ENCODE peak calls at places on chromosomes 5 and 9, in four cellular contexts. C, F, M and T are unnamed samples.

GRCh38 chr5:125685771-125686170 is 737.4 kb upstream of the GRAMD2B start:
- DNase-seq in C (no peak), F (no peak), M (no peak), T (no peak)

GRCh38 chr5:164597293-164597900 is 1092.0 kb downstream of the MAT2B start:
- DNase-seq in C (no peak), F (no peak), M (no peak), T (no peak)

GRCh38 chr9:129781991-129782390 is 21.0 kb upstream of the TOR1B start:
- DNase-seq in C (no peak), F (no peak), M (no peak), T (no peak)

GRCh38 chr9:90964101-90965020 is 162.7 kb downstream of the SYK start:
- DNase-seq in C (peak), F (peak), M (peak), T (no peak)

GRCh38 chr5:116178925-116179324 is 94.1 kb downstream of the COMMD10 start:
- DNase-seq in C (no peak), F (no peak), M (no peak), T (no peak)

GRCh38 chr9:78239506-78239905 is 3.6 kb downstream of the CEP78 start:
- DNase-seq in C (peak), F (peak), M (no peak), T (no peak)

GRCh38 chr5:173454381-173454763 is 126.2 kb upstream of the STC2 start:
- DNase-seq in C (no peak), F (no peak), M (no peak), T (no peak)

GRCh38 chr9:115494393-115494792 is 376.4 kb upstream of the TNC start:
- DNase-seq in C (no peak), F (no peak), M (no peak), T (no peak)

GRCh38 chr5:79074641-79075040 is 5.1 kb downstream of the BHMT2 start:
- DNase-seq in C (no peak), F (no peak), M (no peak), T (no peak)

GRCh38 chr9:123318961-123319421 is 37.0 kb upstream of the CRB2 start:
- DNase-seq in C (peak), F (no peak), M (no peak), T (no peak)

GRCh38 chr5:142065273-142065672 is 43.3 kb upstream of the NDFIP1 start:
- DNase-seq in C (no peak), F (no peak), M (no peak), T (no peak)

GRCh38 chr5:180160822-180161221 is 48.2 kb downstream of the RASGEF1C start:
- DNase-seq in C (no peak), F (no peak), M (no peak), T (no peak)

GRCh38 chr5:66974256-66974655 is 222.3 kb downstream of the CD180 start:
- DNase-seq in C (no peak), F (no peak), M (no peak), T (no peak)

GRCh38 chr9:35042081-35042604 is 30.3 kb downstream of the VCP start:
- DNase-seq in C (no peak), F (no peak), M (no peak), T (no peak)

GRCh38 chr9:35229066-35229778 is 67.4 kb downstream of the UNC13B start:
- DNase-seq in C (no peak), F (no peak), M (no peak), T (no peak)

GRCh38 chr9:20579544-20580309 is 42.6 kb downstream of the MLLT3 start:
- DNase-seq in C (no peak), F (no peak), M (no peak), T (no peak)

GRCh38 chr9:35828716-35829083 is at the start of gene FAM221B:
- DNase-seq in C (no peak), F (peak), M (no peak), T (no peak)

GRCh38 chr5:136526021-136526420 is 160.7 kb upstream of the TRPC7 start:
- DNase-seq in C (no peak), F (no peak), M (no peak), T (no peak)

GRCh38 chr9:127837346-127837745 is 17.1 kb downstream of the ENG start:
- DNase-seq in C (no peak), F (no peak), M (no peak), T (no peak)

GRCh38 chr5:125463441-125464092 is 717.1 kb upstream of the ZNF608 start:
- DNase-seq in C (no peak), F (no peak), M (no peak), T (no peak)

GRCh38 chr5:115623632-115624031 is 2.2 kb downstream of the TMED7 start:
- DNase-seq in C (no peak), F (no peak), M (no peak), T (no peak)

GRCh38 chr5:22341406-22341805 is 511.7 kb downstream of the CDH12 start:
- DNase-seq in C (no peak), F (no peak), M (no peak), T (no peak)

GRCh38 chr9:95793924-95794828 is 81.3 kb upstream of the ERCC6L2 start:
- DNase-seq in C (no peak), F (no peak), M (no peak), T (no peak)

GRCh38 chr5:149349382-149349781 is 4.1 kb downstream of the GRPEL2 start:
- DNase-seq in C (no peak), F (no peak), M (no peak), T (no peak)

GRCh38 chr5:59591162-59591561 is 302.4 kb downstream of the PDE4D start:
- DNase-seq in C (no peak), F (no peak), M (no peak), T (no peak)

GRCh38 chr9:108468364-108468763 is 387.4 kb downstream of the ACTL7B start:
- DNase-seq in C (no peak), F (peak), M (no peak), T (no peak)

GRCh38 chr5:170307575-170308465 is 10.2 kb upstream of the LCP2 start:
- DNase-seq in C (peak), F (peak), M (no peak), T (no peak)

GRCh38 chr5:64769856-64770255 is 1.1 kb downstream of the CWC27 start:
- DNase-seq in C (no peak), F (no peak), M (no peak), T (no peak)

GRCh38 chr5:150429410-150429873 is 16.7 kb upstream of the CD74 start:
- DNase-seq in C (no peak), F (no peak), M (peak), T (no peak)

GRCh38 chr5:132076202-132076830 is 2.7 kb downstream of the CSF2 start:
- DNase-seq in C (no peak), F (no peak), M (no peak), T (no peak)

GRCh38 chr5:149162401-149163084 is 21.2 kb downstream of the ABLIM3 start:
- DNase-seq in C (no peak), F (no peak), M (no peak), T (no peak)

GRCh38 chr5:17374973-17375844 is 122.8 kb upstream of the TAF11L2 start:
- DNase-seq in C (peak), F (no peak), M (no peak), T (no peak)

GRCh38 chr9:131270171-131271015 is 5.9 kb downstream of the FAM78A start:
- DNase-seq in C (peak), F (peak), M (no peak), T (no peak)

GRCh38 chr5:122163151-122164069 is 34.1 kb downstream of the ZNF474 start:
- DNase-seq in C (no peak), F (no peak), M (no peak), T (no peak)

DNA sequence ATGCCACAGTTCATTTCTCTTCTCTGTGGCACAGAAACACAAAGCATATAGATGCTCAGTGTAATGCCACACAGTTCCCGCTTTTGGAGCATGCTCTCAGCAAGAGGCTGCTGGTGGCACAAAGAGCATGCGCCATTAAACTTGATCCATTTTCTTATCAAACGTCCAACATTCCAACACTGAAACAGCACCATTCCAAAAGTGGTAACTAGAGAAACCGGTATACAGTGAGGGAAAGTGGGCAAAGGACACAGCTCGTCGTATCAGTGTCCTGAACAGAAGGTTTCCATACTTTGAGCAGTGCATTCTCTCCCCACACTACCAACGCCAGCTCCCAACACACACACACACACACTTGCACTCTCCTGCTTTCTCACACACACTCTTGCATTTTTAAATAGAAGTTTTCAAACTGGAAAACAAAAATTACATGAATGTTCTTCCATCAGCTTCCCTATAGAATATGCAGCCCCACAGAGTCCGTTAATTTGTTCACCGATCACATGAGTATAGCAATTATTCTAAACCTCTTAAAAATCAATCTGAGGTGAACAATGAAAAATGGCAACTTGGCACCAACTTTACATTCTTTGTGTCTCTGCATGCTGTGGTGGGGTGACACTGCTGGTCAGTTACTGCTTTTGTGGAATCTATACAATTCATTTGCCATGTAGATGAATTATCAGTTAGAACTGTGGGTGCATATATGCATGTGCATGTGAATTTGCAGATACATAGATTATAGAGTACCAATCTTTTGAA is 5.8 kb downstream of the NFIB start:
- DNase-seq in C (peak), F (no peak), M (no peak), T (no peak)
- TF ChIP-seq POLR2A in C (no peak), F (no peak), M (no peak), T (no peak)

GRCh38 chr5:40386293-40386692 is 293.4 kb upstream of the PTGER4 start:
- DNase-seq in C (no peak), F (no peak), M (no peak), T (no peak)
- TF ChIP-seq POLR2AphosphoS5 in C (no peak), F (no peak), M (no peak), T (no peak)

GRCh38 chr5:178155065-178155464 is 1.4 kb upstream of the NHP2 start:
- DNase-seq in C (no peak), F (no peak), M (no peak), T (no peak)

GRCh38 chr5:178152491-178153444 is 917 bp downstream of the NHP2 start:
- DNase-seq in C (no peak), F (no peak), M (no peak), T (no peak)

GRCh38 chr5:178150977-178151734 is 2.5 kb downstream of the NHP2 start:
- DNase-seq in C (no peak), F (no peak), M (no peak), T (no peak)

GRCh38 chr5:178149199-178149932 is 4.3 kb downstream of the NHP2 start:
- DNase-seq in C (no peak), F (no peak), M (no peak), T (no peak)

GRCh38 chr5:178153530-178154340 is at the start of gene NHP2:
- DNase-seq in C (peak), F (peak), M (peak), T (peak)
- TF ChIP-seq POLR2A in C (no peak), F (peak), M (peak), T (peak)

DNA sequence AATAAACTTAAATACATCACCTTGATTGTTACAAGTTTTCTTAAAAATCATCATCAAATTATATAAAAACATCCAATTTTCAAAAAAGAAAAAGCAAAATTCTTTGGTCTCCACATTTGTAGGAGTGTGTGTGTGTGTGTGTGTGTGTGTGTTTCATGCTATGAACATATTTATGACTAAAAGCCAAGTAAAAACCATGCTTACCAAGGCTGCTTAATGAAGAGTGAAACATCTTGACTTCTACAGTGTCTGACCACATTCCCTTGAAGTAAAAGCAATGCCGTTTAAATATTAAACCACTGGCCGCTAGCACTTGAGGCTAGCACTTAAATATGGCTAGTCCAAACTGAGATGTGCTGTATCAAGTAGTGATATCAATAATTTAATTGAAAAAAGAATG is 549.1 kb upstream of the CCNG1 start:
- DNase-seq in C (no peak), F (no peak), M (no peak), T (no peak)
- TF ChIP-seq POLR2AphosphoS5 in C (no peak), F (no peak), M (no peak), T (no peak)